ENCODE peak calls at places on chromosomes 4 and X, in five cellular contexts. O, D, K, L and X are unnamed samples.

GRCh38 chr4:89797117-89797516 is 39.8 kb downstream of the SNCA start:
- DNase-seq in O (no peak), D (no peak), K (no peak), L (no peak), X (no peak)

GRCh38 chrX:40156472-40157227 is 58.9 kb upstream of the BCOR start:
- DNase-seq in O (no peak), D (peak), K (no peak), L (no peak), X (peak)

GRCh38 chrX:66622209-66622608 is 16.7 kb downstream of the EDA2R start:
- DNase-seq in O (no peak), D (no peak), K (no peak), L (no peak), X (no peak)

GRCh38 chrX:55710701-55711100 is 6.8 kb upstream of the RRAGB start:
- DNase-seq in O (no peak), D (no peak), K (no peak), L (peak), X (no peak)

GRCh38 chrX:1524874-1525582 is 12.0 kb downstream of the P2RY8 start:
- DNase-seq in O (no peak), D (no peak), K (no peak), L (no peak), X (no peak)

GRCh38 chr4:24115101-24115500 is 225.3 kb upstream of the PPARGC1A start:
- DNase-seq in O (no peak), D (no peak), K (no peak), L (no peak), X (no peak)

GRCh38 chr4:139286186-139286698 is 6.2 kb upstream of the MGARP start:
- DNase-seq in O (no peak), D (no peak), K (no peak), L (no peak), X (no peak)

GRCh38 chr4:170743633-170744032 is 653.9 kb upstream of the AADAT start:
- DNase-seq in O (no peak), D (no peak), K (no peak), L (no peak), X (no peak)

GRCh38 chr4:185955817-185956542 is 113.0 kb upstream of the TLR3 start:
- DNase-seq in O (no peak), D (peak), K (no peak), L (no peak), X (peak)

GRCh38 chr4:31081375-31081774 is 361.2 kb downstream of the PCDH7 start:
- DNase-seq in O (no peak), D (no peak), K (no peak), L (no peak), X (no peak)